ENCODE peak calls at places on chromosomes 3 and 15, in five cellular contexts. E is hepatic stellate cell, H is AML-193, K is Kasumi-1, Z is fibroblast of lung. V is an unnamed sample.

GRCh38 chr3:177137774-177138705 is 59.2 kb downstream of the TBL1XR1 start:
- DNase-seq in E (no peak), H (no peak), K (no peak), Z (no peak), V (no peak)

GRCh38 chr3:12193485-12194165 is 34.9 kb upstream of the TIMP4 start:
- DNase-seq in E (peak), H (peak), K (peak), Z (peak), V (no peak)

GRCh38 chr3:105951043-105951442 is 82.2 kb upstream of the CBLB start:
- DNase-seq in E (no peak), H (no peak), K (no peak), Z (no peak), V (no peak)

GRCh38 chr3:43348852-43349574 is 62.7 kb downstream of the SNRK start:
- DNase-seq in E (no peak), H (no peak), K (no peak), Z (no peak), V (no peak)

GRCh38 chr3:57060089-57060829 is at the start of gene SPATA12:
- DNase-seq in E (peak), H (peak), K (peak), Z (peak), V (no peak)

GRCh38 chr3:183253364-183253960 is 409 bp downstream of the B3GNT5 start:
- DNase-seq in E (peak), H (peak), K (peak), Z (peak), V (no peak)

GRCh38 chr3:129599607-129600006 is 6.9 kb downstream of the PLXND1 start:
- DNase-seq in E (peak), H (peak), K (peak), Z (peak), V (no peak)

GRCh38 chr3:53154731-53155320 is 6.2 kb upstream of the PRKCD start:
- DNase-seq in E (no peak), H (no peak), K (no peak), Z (no peak), V (no peak)

GRCh38 chr3:52247455-52248164 is 2.1 kb downstream of the PPM1M start:
- DNase-seq in E (no peak), H (no peak), K (no peak), Z (no peak), V (no peak)

GRCh38 chr15:36589971-36590370 is 10.5 kb downstream of the CDIN1 start:
- DNase-seq in E (peak), H (no peak), K (no peak), Z (peak), V (no peak)

GRCh38 chr15:90864507-90864906 is 3.9 kb upstream of the FURIN start:
- DNase-seq in E (no peak), H (no peak), K (no peak), Z (peak), V (no peak)

GRCh38 chr3:57852896-57853295 is 96.8 kb downstream of the SLMAP start:
- DNase-seq in E (peak), H (peak), K (peak), Z (peak), V (peak)

GRCh38 chr3:10389995-10390394 is 69.1 kb upstream of the SEC13 start:
- DNase-seq in E (no peak), H (peak), K (peak), Z (no peak), V (peak)

GRCh38 chr3:84987709-84988504 is 29.1 kb downstream of the CADM2 start:
- DNase-seq in E (no peak), H (no peak), K (no peak), Z (no peak), V (no peak)

GRCh38 chr3:39408493-39409372 is 2.2 kb downstream of the RPSA start:
- DNase-seq in E (no peak), H (no peak), K (no peak), Z (no peak), V (peak)

GRCh38 chr3:197846491-197846890 is 55.4 kb downstream of the LRCH3 start:
- DNase-seq in E (no peak), H (no peak), K (no peak), Z (no peak), V (no peak)

GRCh38 chr3:151568095-151568685 is 107.3 kb upstream of the IGSF10 start:
- DNase-seq in E (no peak), H (no peak), K (no peak), Z (no peak), V (no peak)

GRCh38 chr3:36741285-36741684 is 23.1 kb downstream of the DCLK3 start:
- DNase-seq in E (no peak), H (no peak), K (no peak), Z (no peak), V (no peak)

GRCh38 chr3:72458365-72458764 is 389.9 kb downstream of the SHQ1 start:
- DNase-seq in E (no peak), H (no peak), K (no peak), Z (no peak), V (no peak)

GRCh38 chr3:13767896-13768295 is 112.0 kb downstream of the WNT7A start:
- DNase-seq in E (no peak), H (no peak), K (no peak), Z (no peak), V (no peak)

GRCh38 chr3:50385741-50386140 is 26.4 kb upstream of the TMEM115 start:
- DNase-seq in E (no peak), H (no peak), K (no peak), Z (no peak), V (no peak)

GRCh38 chr3:27614592-27614991 is 107.5 kb downstream of the EOMES start:
- DNase-seq in E (no peak), H (no peak), K (no peak), Z (no peak), V (no peak)

GRCh38 chr3:180250172-180250571 is 213.4 kb upstream of the PEX5L start:
- DNase-seq in E (no peak), H (no peak), K (no peak), Z (peak), V (no peak)

GRCh38 chr15:85865070-85865684 is 70.5 kb upstream of the KLHL25 start:
- DNase-seq in E (peak), H (peak), K (peak), Z (peak), V (peak)

GRCh38 chr3:177606891-177607290 is 409.6 kb upstream of the TBL1XR1 start:
- DNase-seq in E (no peak), H (no peak), K (no peak), Z (no peak), V (no peak)

GRCh38 chr15:43423793-43424192 is 52.9 kb downstream of the TUBGCP4 start:
- DNase-seq in E (no peak), H (no peak), K (no peak), Z (peak), V (no peak)

GRCh38 chr3:66037330-66037985 is 1.3 kb downstream of the MAGI1 start:
- DNase-seq in E (peak), H (no peak), K (no peak), Z (peak), V (no peak)